ENCODE peak calls at places on chromosomes 7 and 10, in eight cellular contexts. Z is mammary epithelial cell, G is H7, Q is esophagus squamous epithelium, M is neural progenitor cell, E is GM23338, Y is heart right ventricle, D is Panc1. S is an unnamed sample. For H3K36me3 and H3K27me3, the result is how much of the 10 kb centered on the place peaks cover.

GRCh38 chr10:21078410-21079329 is 181.6 kb upstream of the NEBL start:
- DNase-seq in Z (peak), G (peak), Q (no peak), M (peak), E (peak), Y (peak), D (peak), S (peak)

GRCh38 chr10:89887830-89888229 is 186.4 kb downstream of the KIF20B start:
- DNase-seq in Z (no peak), G (no peak), Q (no peak), M (no peak), E (no peak), Y (no peak), D (no peak), S (no peak)

GRCh38 chr7:50632561-50633413 is 67.6 kb upstream of the DDC start:
- DNase-seq in Z (peak), G (peak), Q (no peak), M (peak), E (peak), Y (no peak), D (peak), S (peak)

GRCh38 chr10:12513003-12513365 is 163.6 kb downstream of the CAMK1D start:
- DNase-seq in Z (no peak), G (no peak), Q (no peak), M (no peak), E (no peak), Y (no peak), D (no peak), S (no peak)

GRCh38 chr7:14340415-14341079 is 351.1 kb upstream of the ETV1 start:
- DNase-seq in Z (no peak), G (no peak), Q (no peak), M (peak), E (peak), Y (no peak), D (no peak), S (no peak)

GRCh38 chr7:150388709-150389531 is 9.8 kb downstream of the ZNF775 start:
- DNase-seq in Z (no peak), G (no peak), Q (no peak), M (peak), E (peak), Y (peak), D (no peak), S (peak)

GRCh38 chr10:11551915-11552602 is 59.4 kb downstream of the USP6NL start:
- DNase-seq in Z (peak), G (no peak), Q (no peak), M (no peak), E (no peak), Y (no peak), D (peak), S (peak)

GRCh38 chr10:74871595-74872382 is 45.4 kb downstream of the KAT6B start:
- DNase-seq in Z (peak), G (no peak), Q (no peak), M (no peak), E (no peak), Y (no peak), D (no peak), S (no peak)

GRCh38 chr10:95266674-95267095 is 24.1 kb downstream of the PDLIM1 start:
- DNase-seq in Z (peak), G (no peak), Q (no peak), M (peak), E (peak), Y (no peak), D (no peak), S (no peak)

GRCh38 chr10:72597897-72598296 is 28.0 kb downstream of the MICU1 start:
- DNase-seq in Z (no peak), G (no peak), Q (no peak), M (no peak), E (no peak), Y (no peak), D (no peak), S (no peak)

GRCh38 chr7:1883031-1883761 is 213.1 kb downstream of the ELFN1 start:
- DNase-seq in Z (peak), G (no peak), Q (no peak), M (peak), E (no peak), Y (no peak), D (peak), S (peak)

GRCh38 chr7:32415936-32416335 is 74.2 kb downstream of the LSM5 start:
- DNase-seq in Z (peak), G (no peak), Q (no peak), M (no peak), E (no peak), Y (no peak), D (no peak), S (no peak)

GRCh38 chr10:77599651-77600050 is 38.0 kb downstream of the KCNMA1 start:
- DNase-seq in Z (no peak), G (no peak), Q (no peak), M (no peak), E (no peak), Y (no peak), D (no peak), S (no peak)

GRCh38 chr10:129031233-129032150 is 435.5 kb upstream of the MGMT start:
- DNase-seq in Z (peak), G (peak), Q (no peak), M (peak), E (peak), Y (peak), D (peak), S (peak)

GRCh38 chr7:149875396-149875795 is 1.6 kb downstream of the ATP6V0E2 start:
- DNase-seq in Z (no peak), G (no peak), Q (no peak), M (no peak), E (no peak), Y (no peak), D (no peak), S (no peak)

GRCh38 chr7:104973227-104973626 is 40.8 kb upstream of the KMT2E start:
- DNase-seq in Z (peak), G (no peak), Q (no peak), M (no peak), E (no peak), Y (no peak), D (no peak), S (no peak)

GRCh38 chr10:69572159-69573055 is 815 bp downstream of the NEUROG3 start:
- DNase-seq in Z (peak), G (peak), Q (no peak), M (peak), E (peak), Y (no peak), D (no peak), S (peak)

GRCh38 chr10:25552283-25552919 is 377.6 kb downstream of the GPR158 start:
- DNase-seq in Z (peak), G (no peak), Q (no peak), M (no peak), E (no peak), Y (no peak), D (no peak), S (no peak)

GRCh38 chr7:54153462-54153861 is 388.7 kb upstream of the VSTM2A start:
- DNase-seq in Z (no peak), G (no peak), Q (no peak), M (no peak), E (no peak), Y (no peak), D (no peak), S (no peak)

GRCh38 chr10:59134302-59134701 is 42.1 kb upstream of the PHYHIPL start:
- DNase-seq in Z (no peak), G (no peak), Q (no peak), M (no peak), E (no peak), Y (no peak), D (no peak), S (no peak)

GRCh38 chr7:130352335-130353074 is 7.9 kb downstream of the CPA5 start:
- DNase-seq in Z (peak), G (no peak), Q (no peak), M (peak), E (no peak), Y (no peak), D (no peak), S (no peak)

GRCh38 chr10:21530616-21531015 is 3.4 kb upstream of the MLLT10 start:
- DNase-seq in Z (no peak), G (no peak), Q (no peak), M (no peak), E (no peak), Y (no peak), D (no peak), S (no peak)

GRCh38 chr10:50990568-50991495 is 83.5 kb upstream of the PRKG1 start:
- DNase-seq in Z (no peak), G (peak), Q (no peak), M (peak), E (peak), Y (peak), D (no peak), S (peak)

DNA sequence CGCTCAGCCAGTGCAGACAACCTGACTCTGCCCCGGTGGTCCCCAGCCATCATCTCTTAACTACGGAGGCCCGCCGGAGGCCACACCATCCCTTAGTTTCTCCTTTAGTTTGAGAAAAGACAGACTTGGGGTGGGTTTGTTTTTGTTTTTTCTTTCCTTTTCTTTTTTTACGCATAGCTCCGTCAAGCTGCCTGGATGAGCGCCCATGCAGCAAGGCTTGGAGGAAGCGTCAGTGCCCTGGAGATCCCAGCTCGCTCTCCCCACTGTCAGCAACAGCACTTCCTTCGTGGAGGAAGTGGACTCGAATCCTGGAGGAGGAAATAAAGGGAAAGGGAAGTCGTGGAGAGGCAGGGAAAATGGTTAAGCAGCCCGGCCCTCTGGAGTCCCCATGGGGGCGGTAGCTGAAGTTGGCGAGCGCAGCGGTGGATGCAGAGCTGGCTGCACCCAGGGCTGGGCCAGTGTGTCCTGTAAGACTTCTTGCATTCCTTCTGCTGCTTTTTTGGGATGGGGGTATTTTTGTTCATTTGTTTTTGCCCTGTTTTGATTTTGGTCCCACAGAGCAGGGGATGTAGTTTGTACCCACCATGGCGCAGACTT is 35.9 kb upstream of the GJD4 start:
- DNase-seq in Z (no peak), G (no peak), Q (no peak), M (no peak), E (no peak), Y (no peak), D (no peak), S (no peak)
- H3K36me3 ChIP-seq in Z (under half), G (under half), Q (under half), M (under half), E (under half), Y (under half), D (under half), S (under half)

GRCh38 chr7:27095050-27095896 is 527 bp downstream of the HOXA1 start:
- DNase-seq in Z (peak), G (peak), Q (no peak), M (peak), E (peak), Y (no peak), D (no peak), S (no peak)
- H3K27me3 ChIP-seq in Z (under half), G (half or more), Q (under half), M (half or more), E (half or more), Y (half or more), D (under half), S (under half)

GRCh38 chr7:142813262-142813661 is 41.6 kb upstream of the EPHB6 start:
- DNase-seq in Z (no peak), G (no peak), Q (no peak), M (no peak), E (peak), Y (no peak), D (peak), S (peak)
- H3K36me3 ChIP-seq in Z (under half), G (under half), Q (under half), M (under half), E (under half), Y (under half), D (under half), S (under half)

GRCh38 chr10:70942725-70943124 is 54.4 kb upstream of the PCBD1 start:
- DNase-seq in Z (no peak), G (no peak), Q (no peak), M (no peak), E (no peak), Y (no peak), D (no peak), S (no peak)
- H3K27me3 ChIP-seq in Z (under half), G (under half), Q (under half), M (under half), E (under half), Y (under half), D (under half), S (under half)

S was measured in MG63.